ENCODE peak calls at places on chromosomes 7 and 10, in four cellular contexts. One of them, this sample, is unnamed.

GRCh38 chr10:91493313-91493712 is 83.2 kb downstream of the HECTD2 start:
- DNase-seq in mesothelial cell of epicardium: no peak
- DNase-seq in fibroblast of pulmonary artery: peak
- DNase-seq in MM.1S: peak
- DNase-seq in this sample: no peak

GRCh38 chr7:45897042-45897690 is 8.9 kb downstream of the IGFBP1 start:
- DNase-seq in mesothelial cell of epicardium: no peak
- DNase-seq in fibroblast of pulmonary artery: peak
- DNase-seq in MM.1S: no peak
- DNase-seq in this sample: no peak

GRCh38 chr7:41652265-41652664 is 50.6 kb downstream of the INHBA start:
- DNase-seq in MM.1S: no peak
- DNase-seq in fibroblast of pulmonary artery: peak
- DNase-seq in mesothelial cell of epicardium: no peak
- DNase-seq in this sample: no peak

GRCh38 chr7:184768-185264 is 7.6 kb upstream of the FAM20C start:
- DNase-seq in fibroblast of pulmonary artery: no peak
- DNase-seq in MM.1S: no peak
- DNase-seq in mesothelial cell of epicardium: no peak
- DNase-seq in this sample: no peak

GRCh38 chr10:125262920-125263319 is 102.6 kb upstream of the CTBP2 start:
- DNase-seq in MM.1S: no peak
- DNase-seq in fibroblast of pulmonary artery: no peak
- DNase-seq in mesothelial cell of epicardium: no peak
- DNase-seq in this sample: no peak

GRCh38 chr10:101840102-101840684 is 3.4 kb downstream of the KCNIP2 start:
- DNase-seq in MM.1S: no peak
- DNase-seq in fibroblast of pulmonary artery: peak
- DNase-seq in mesothelial cell of epicardium: no peak
- DNase-seq in this sample: no peak

GRCh38 chr7:40804477-40805215 is 669.8 kb downstream of the SUGCT start:
- DNase-seq in fibroblast of pulmonary artery: no peak
- DNase-seq in mesothelial cell of epicardium: no peak
- DNase-seq in MM.1S: no peak
- DNase-seq in this sample: no peak

GRCh38 chr7:111741811-111742240 is 179.5 kb upstream of the IMMP2L start:
- DNase-seq in MM.1S: peak
- DNase-seq in fibroblast of pulmonary artery: peak
- DNase-seq in mesothelial cell of epicardium: no peak
- DNase-seq in this sample: peak

GRCh38 chr7:83439021-83439420 is 209.9 kb downstream of the SEMA3E start:
- DNase-seq in MM.1S: no peak
- DNase-seq in mesothelial cell of epicardium: no peak
- DNase-seq in fibroblast of pulmonary artery: no peak
- DNase-seq in this sample: no peak

GRCh38 chr7:22932896-22933295 is 81.0 kb downstream of the HYCC1 start:
- DNase-seq in fibroblast of pulmonary artery: no peak
- DNase-seq in mesothelial cell of epicardium: no peak
- DNase-seq in MM.1S: no peak
- DNase-seq in this sample: no peak

GRCh38 chr7:121107923-121108498 is 119.5 kb downstream of the CPED1 start:
- DNase-seq in MM.1S: peak
- DNase-seq in mesothelial cell of epicardium: no peak
- DNase-seq in fibroblast of pulmonary artery: peak
- DNase-seq in this sample: no peak